ENCODE peak calls at places on chromosomes 7 and 10, in five cellular contexts. Z is LoVo, U is T-helper 9 cell, B is A549, I is DMS153. P is an unnamed sample.

GRCh38 chr10:128624656-128625530 is 498.7 kb upstream of the MKI67 start:
- DNase-seq in I (no peak), U (no peak), B (no peak), Z (no peak), P (no peak)

GRCh38 chr10:69840773-69841172 is 39.1 kb downstream of the COL13A1 start:
- DNase-seq in U (no peak), I (no peak), B (no peak), Z (no peak), P (no peak)

GRCh38 chr10:60389413-60390009 is at the start of gene ANK3:
- DNase-seq in U (no peak), I (no peak), B (no peak), Z (no peak), P (no peak)

GRCh38 chr7:74449809-74450397 is 3.8 kb upstream of the GTF2IRD1 start:
- DNase-seq in U (peak), Z (peak), I (no peak), B (peak), P (peak)

GRCh38 chr10:7410306-7410799 is 481 bp downstream of the SFMBT2 start:
- DNase-seq in B (no peak), I (no peak), Z (no peak), U (peak), P (no peak)

GRCh38 chr7:147885906-147886305 is 704.7 kb upstream of the C7orf33 start:
- DNase-seq in U (no peak), Z (no peak), I (no peak), B (no peak), P (no peak)

GRCh38 chr10:124742418-124743187 is 1.6 kb downstream of the FAM53B start:
- DNase-seq in I (peak), Z (peak), B (peak), U (no peak), P (peak)

GRCh38 chr10:58260334-58260733 is 7.4 kb downstream of the IPMK start:
- DNase-seq in I (no peak), Z (no peak), U (no peak), B (no peak), P (no peak)

GRCh38 chr7:134886353-134887057 is 99.8 kb upstream of the AGBL3 start:
- DNase-seq in B (peak), U (no peak), Z (no peak), I (peak), P (no peak)

GRCh38 chr10:62076872-62077271 is 175.4 kb downstream of the ARID5B start:
- DNase-seq in I (no peak), U (no peak), B (peak), Z (no peak), P (no peak)

GRCh38 chr7:156985101-156985967 is 25.1 kb downstream of the MNX1 start:
- DNase-seq in Z (no peak), I (no peak), U (no peak), B (no peak), P (no peak)

P was measured in Kasumi-1.